ENCODE peak calls at places on chromosomes 7 and 10, in four cellular contexts. D is A549; I is stimulated activated CD8-positive, alpha-beta memory T cell treated with anti-CD3 and anti-CD28 coated beads, Interleukin-15, amount 100 ng/mL, for 24 hours; P is ELR. W is an unnamed sample.

GRCh38 chr7:49346200-49346899 is 422.0 kb downstream of the CDC14C start:
- DNase-seq in D (no peak), I (no peak), P (no peak), W (no peak)

GRCh38 chr10:43226851-43227845 is 39.7 kb downstream of the RASGEF1A start:
- DNase-seq in D (no peak), I (no peak), P (no peak), W (no peak)

GRCh38 chr7:141232286-141233051 is 158.6 kb downstream of the TMEM178B start:
- DNase-seq in D (no peak), I (no peak), P (no peak), W (no peak)

GRCh38 chr10:78867555-78867939 is 201.2 kb upstream of the ZMIZ1 start:
- DNase-seq in D (no peak), I (no peak), P (no peak), W (no peak)

GRCh38 chr10:59894114-59894513 is 12.2 kb downstream of the CCDC6 start:
- DNase-seq in D (no peak), I (no peak), P (peak), W (no peak)

GRCh38 chr10:308101-308500 is 172.8 kb downstream of the ZMYND11 start:
- DNase-seq in D (no peak), I (no peak), P (no peak), W (no peak)

GRCh38 chr10:110057461-110057860 is 49.7 kb downstream of the ADD3 start:
- DNase-seq in D (no peak), I (no peak), P (no peak), W (no peak)

GRCh38 chr10:42976353-42977031 is 100.4 kb upstream of the RET start:
- DNase-seq in D (no peak), I (no peak), P (no peak), W (no peak)

GRCh38 chr10:7026818-7027217 is 384.0 kb downstream of the SFMBT2 start:
- DNase-seq in D (no peak), I (no peak), P (no peak), W (no peak)

GRCh38 chr7:158009886-158010285 is 577.7 kb downstream of the PTPRN2 start:
- DNase-seq in D (no peak), I (no peak), P (no peak), W (no peak)

GRCh38 chr7:148397555-148397954 is 193.0 kb upstream of the C7orf33 start:
- DNase-seq in D (no peak), I (no peak), P (no peak), W (no peak)

GRCh38 chr7:77537595-77538185 is 595 bp downstream of the PTPN12 start:
- DNase-seq in D (peak), I (peak), P (peak), W (peak)

GRCh38 chr7:2018786-2019692 is 213.7 kb downstream of the MAD1L1 start:
- DNase-seq in D (no peak), I (no peak), P (peak), W (peak)

GRCh38 chr7:7792089-7792488 is 73.7 kb upstream of the RPA3 start:
- DNase-seq in D (no peak), I (no peak), P (no peak), W (no peak)

GRCh38 chr10:110873951-110874350 is 2.2 kb downstream of the PDCD4 start:
- DNase-seq in D (no peak), I (no peak), P (no peak), W (no peak)

GRCh38 chr10:65320256-65321026 is 1605.4 kb upstream of the LRRTM3 start:
- DNase-seq in D (no peak), I (no peak), P (no peak), W (peak)

GRCh38 chr7:95687759-95688343 is 84.5 kb upstream of the DYNC1I1 start:
- DNase-seq in D (peak), I (no peak), P (peak), W (peak)

GRCh38 chr10:73110345-73110849 is at the start of gene NUDT13:
- DNase-seq in D (peak), I (no peak), P (peak), W (peak)

GRCh38 chr10:102610499-102610898 is 33.8 kb upstream of the TRIM8 start:
- DNase-seq in D (no peak), I (no peak), P (peak), W (no peak)

GRCh38 chr10:5206799-5207198 is 10.2 kb downstream of the AKR1C4 start:
- DNase-seq in D (no peak), I (no peak), P (no peak), W (no peak)

GRCh38 chr7:79520543-79520942 is 67.1 kb upstream of the MAGI2 start:
- DNase-seq in D (no peak), I (no peak), P (peak), W (no peak)

GRCh38 chr10:74923556-74923955 is 97.2 kb downstream of the KAT6B start:
- DNase-seq in D (no peak), I (no peak), P (peak), W (peak)

W was measured in HT1080.